ENCODE peak calls at places on chromosomes 5 and 9, in nine cellular contexts. C is A549, T is cardiac fibroblast, U is AG09309, K is AG04450, E is progenitor cell of endocrine pancreas, V is mesothelial cell of epicardium, P is prostate gland, Z is lower lobe of right lung. J is an unnamed sample.

GRCh38 chr9:88791105-88791805 is 200.0 kb upstream of the S1PR3 start:
- DNase-seq in P (no peak), U (peak; percentile 85), K (peak; percentile 66), E (no peak), C (no peak), V (no peak), Z (no peak), T (peak; percentile 92), J (peak; percentile 82)

GRCh38 chr9:106862946-106863740 is at the start of gene ZNF462:
- DNase-seq in Z (no peak), P (peak; percentile 56), E (no peak), C (peak; percentile 63), K (no peak), U (no peak), V (peak; percentile 23), T (peak; percentile 78), J (peak; percentile 73)

GRCh38 chr9:124084087-124084486 is 72.5 kb downstream of the LHX2 start:
- DNase-seq in U (no peak), K (no peak), C (peak; percentile 20), Z (no peak), E (no peak), P (no peak), V (no peak), T (no peak), J (no peak)

GRCh38 chr9:20040991-20041606 is 252.3 kb upstream of the SLC24A2 start:
- DNase-seq in P (no peak), Z (no peak), E (no peak), V (no peak), U (no peak), C (no peak), T (no peak), K (no peak), J (no peak)

GRCh38 chr5:151094054-151094858 is 13.4 kb upstream of the TNIP1 start:
- DNase-seq in V (no peak), U (no peak), K (no peak), E (no peak), P (no peak), C (peak; percentile 48), Z (no peak), T (peak; percentile 33), J (peak; percentile 69)

GRCh38 chr9:120612218-120612617 is 32.3 kb upstream of the CDK5RAP2 start:
- DNase-seq in E (no peak), V (no peak), P (no peak), T (peak; percentile 19), C (peak; percentile 45), U (no peak), Z (no peak), K (no peak), J (no peak)

GRCh38 chr5:140296289-140296688 is 6.6 kb downstream of the PFDN1 start:
- DNase-seq in T (no peak), V (no peak), E (no peak), K (no peak), Z (no peak), C (no peak), U (no peak), P (no peak), J (no peak)

GRCh38 chr5:103442756-103443155 is 119.8 kb downstream of the NUDT12 start:
- DNase-seq in Z (no peak), K (no peak), E (no peak), P (no peak), C (no peak), U (no peak), V (no peak), T (no peak), J (no peak)

GRCh38 chr9:110452227-110452801 is 114.7 kb upstream of the TXNDC8 start:
- DNase-seq in C (peak; percentile 11), U (no peak), K (no peak), T (peak; percentile 38), V (no peak), E (no peak), Z (no peak), P (no peak), J (peak; percentile 43)

GRCh38 chr5:112226215-112226614 is 192.9 kb downstream of the EPB41L4A start:
- DNase-seq in Z (no peak), E (no peak), K (no peak), V (no peak), P (no peak), U (no peak), C (no peak), T (no peak), J (no peak)

GRCh38 chr9:82682431-82682830 is 380.5 kb downstream of the RASEF start:
- DNase-seq in Z (no peak), U (no peak), V (no peak), T (no peak), E (no peak), C (no peak), K (no peak), P (no peak), J (no peak)

GRCh38 chr5:139061856-139062255 is 136.3 kb downstream of the SIL1 start:
- DNase-seq in C (no peak), P (no peak), V (no peak), E (no peak), Z (no peak), T (peak; percentile 51), K (no peak), U (no peak), J (no peak)

GRCh38 chr9:97293207-97293721 is 14.2 kb upstream of the CCDC180 start:
- DNase-seq in U (no peak), P (no peak), T (peak; percentile 48), Z (no peak), K (no peak), C (no peak), E (no peak), V (no peak), J (peak; percentile 70)

GRCh38 chr5:56350595-56351170 is 117.6 kb upstream of the ANKRD55 start:
- DNase-seq in V (no peak), C (peak; percentile 96), T (peak; percentile 72), E (no peak), Z (peak; percentile 50), U (peak; percentile 13), P (no peak), K (peak; percentile 58), J (peak; percentile 98)

GRCh38 chr5:53397141-53397794 is 83.2 kb upstream of the FST start:
- DNase-seq in C (no peak), Z (no peak), P (no peak), K (no peak), V (no peak), U (no peak), T (no peak), E (no peak), J (no peak)

GRCh38 chr5:110054240-110054639 is 364.5 kb downstream of the MAN2A1 start:
- DNase-seq in U (no peak), Z (no peak), T (peak; percentile 72), V (no peak), P (peak; percentile 8), E (no peak), C (peak; percentile 3), K (no peak), J (peak; percentile 95)

GRCh38 chr9:77751341-77752091 is 103.4 kb upstream of the GNA14 start:
- DNase-seq in T (peak; percentile 86), Z (no peak), P (peak; percentile 64), C (peak; percentile 58), K (peak; percentile 26), E (no peak), U (peak; percentile 71), V (no peak), J (peak; percentile 58)

GRCh38 chr5:32713396-32714381 is 2.6 kb downstream of the NPR3 start:
- DNase-seq in E (peak; percentile 39), P (peak; percentile 39), K (no peak), U (no peak), Z (peak; percentile 60), V (no peak), C (no peak), T (peak; percentile 13), J (no peak)
- TF ChIP-seq CTCF in E (peak; percentile 20), P (no peak), K (no peak), U (no peak), Z (no peak), V (no peak), C (no peak), T (peak; percentile 2), J (no peak)

GRCh38 chr9:137318976-137319375 is 16.9 kb upstream of the NRARP start:
- DNase-seq in P (no peak), E (peak; percentile 36), Z (peak; percentile 50), T (no peak), V (no peak), K (no peak), C (peak; percentile 44), U (no peak), J (no peak)
- TF ChIP-seq CTCF in P (peak; percentile 11), E (peak; percentile 49), Z (peak; percentile 48), T (peak; percentile 63), V (no peak), K (no peak), C (no peak), U (peak; percentile 70), J (no peak)

DNA sequence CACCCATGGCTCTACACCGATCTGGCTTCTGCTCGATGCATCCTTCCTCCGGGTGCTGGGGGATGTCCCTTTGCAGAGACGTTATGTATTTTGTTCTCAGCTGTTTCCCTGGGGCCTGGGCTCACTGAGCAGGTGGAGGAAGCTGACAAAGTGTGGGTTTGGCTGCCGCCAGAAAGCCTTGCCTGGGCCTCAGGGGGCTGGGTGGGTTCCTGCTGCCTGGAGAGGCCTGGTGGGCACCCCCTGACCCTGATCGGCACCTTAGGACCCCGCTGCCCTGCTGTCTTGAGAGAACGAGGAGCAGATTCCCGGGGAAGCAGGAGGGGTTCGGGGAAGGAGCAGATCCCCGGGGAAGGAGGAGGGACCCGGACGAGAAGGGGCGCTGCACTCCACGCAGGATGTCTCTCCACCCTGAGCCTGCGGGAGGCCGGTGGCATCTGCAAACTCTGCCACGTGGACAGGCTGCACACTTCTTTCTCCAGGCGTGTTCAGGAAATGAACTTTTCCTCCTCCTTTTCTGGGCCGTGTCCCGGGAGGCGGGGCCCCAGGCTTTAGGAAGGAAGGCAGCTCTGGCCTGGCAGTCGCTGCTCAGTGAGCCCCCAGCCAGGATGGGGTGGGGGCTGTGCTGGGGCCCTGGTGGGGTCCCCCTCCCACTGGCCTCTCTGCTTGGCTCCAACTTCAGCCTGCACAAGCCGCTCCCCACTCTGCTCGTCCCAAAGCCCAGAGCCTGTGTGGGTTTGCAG is 149.0 kb downstream of the RXRA start:
- DNase-seq in K (no peak), V (no peak), Z (peak; percentile 71), P (peak; percentile 64), E (no peak), U (no peak), C (peak; percentile 30), T (peak; percentile 91), J (peak; percentile 49)
- TF ChIP-seq CTCF in K (peak; percentile 31), V (no peak), Z (no peak), P (peak; percentile 29), E (no peak), U (no peak), C (no peak), T (no peak), J (no peak)

DNA sequence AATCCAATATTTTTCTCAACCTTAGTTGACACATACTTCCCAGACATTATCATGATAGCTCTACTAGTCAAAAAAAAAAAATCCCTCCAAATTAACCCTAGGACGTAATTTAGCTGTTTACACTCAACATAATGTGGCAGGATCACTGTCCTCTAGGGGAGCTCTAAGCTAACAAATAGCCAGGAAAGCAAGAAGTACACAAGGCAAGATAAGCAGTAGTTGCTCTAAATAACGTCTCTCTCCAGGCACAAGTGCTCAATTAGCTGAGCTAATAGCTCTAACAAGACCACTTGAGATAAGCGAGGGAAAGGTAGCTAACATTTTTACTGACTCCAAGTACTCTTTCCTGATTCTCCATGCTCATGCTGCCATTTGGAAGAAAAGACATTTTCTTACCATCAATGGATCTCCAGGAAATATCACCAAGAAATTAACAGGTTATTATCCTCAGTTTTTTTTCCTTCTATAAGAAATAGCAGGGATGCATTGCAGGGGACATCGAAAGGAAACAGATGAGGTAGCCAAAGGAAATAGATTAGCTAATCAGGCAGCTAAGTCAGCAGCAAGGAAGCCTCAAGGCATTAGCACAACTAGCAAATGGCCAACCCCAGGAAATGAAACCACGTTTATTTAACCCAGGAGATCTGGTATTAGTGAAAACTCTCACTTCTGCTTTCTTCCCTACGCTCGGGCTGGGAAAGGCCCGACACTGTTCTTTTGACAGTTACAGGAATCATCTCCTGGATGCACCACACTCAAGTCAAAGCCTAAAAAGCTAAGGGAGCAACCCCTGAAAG is 614.1 kb downstream of the PTPRD start:
- DNase-seq in V (no peak), K (no peak), T (no peak), Z (no peak), E (no peak), P (no peak), C (peak; percentile 9), U (no peak), J (peak; percentile 36)
- TF ChIP-seq CTCF in V (peak; percentile 13), K (peak; percentile 11), T (peak; percentile 6), Z (peak; percentile 23), E (peak; percentile 43), P (no peak), C (no peak), U (no peak), J (peak; percentile 35)

J was measured in MCF 10A.